ENCODE peak calls at places on chromosomes 12 and 14, in six cellular contexts. A, J, E, P, X and I are unnamed samples.

GRCh38 chr14:73240816-73241480 is 3.6 kb downstream of the PAPLN start:
- DNase-seq in A (no peak), X (no peak), E (no peak), P (no peak), J (peak; percentile 49), I (no peak)

GRCh38 chr12:58530421-58531067 is 389.8 kb downstream of the LRIG3 start:
- DNase-seq in J (no peak), P (peak; percentile 85), E (no peak), A (peak; percentile 83), X (peak; percentile 55), I (no peak)

GRCh38 chr12:66467932-66468331 is 165.6 kb downstream of the HELB start:
- DNase-seq in E (no peak), X (peak; percentile 6), J (no peak), A (peak; percentile 1), P (no peak), I (no peak)

GRCh38 chr12:53076461-53076860 is 2.7 kb downstream of the SPRYD3 start:
- DNase-seq in P (no peak), J (peak; percentile 26), X (no peak), E (no peak), A (no peak), I (no peak)

GRCh38 chr14:75132374-75133086 is 5.7 kb upstream of the NEK9 start:
- DNase-seq in E (peak; percentile 50), A (peak; percentile 89), P (peak; percentile 75), J (no peak), X (peak; percentile 89), I (peak; percentile 79)

GRCh38 chr14:104315625-104316024 is 177.2 kb downstream of the KIF26A start:
- DNase-seq in A (no peak), J (peak; percentile 12), X (no peak), P (no peak), E (no peak), I (no peak)

GRCh38 chr12:124837958-124838803 is 25.5 kb downstream of the SCARB1 start:
- DNase-seq in X (peak; percentile 98), E (no peak), A (peak; percentile 97), P (peak; percentile 98), J (no peak), I (peak; percentile 94)

GRCh38 chr14:97177016-97177415 is 379.8 kb downstream of the VRK1 start:
- DNase-seq in A (no peak), P (no peak), X (no peak), J (no peak), E (no peak), I (no peak)

DNA sequence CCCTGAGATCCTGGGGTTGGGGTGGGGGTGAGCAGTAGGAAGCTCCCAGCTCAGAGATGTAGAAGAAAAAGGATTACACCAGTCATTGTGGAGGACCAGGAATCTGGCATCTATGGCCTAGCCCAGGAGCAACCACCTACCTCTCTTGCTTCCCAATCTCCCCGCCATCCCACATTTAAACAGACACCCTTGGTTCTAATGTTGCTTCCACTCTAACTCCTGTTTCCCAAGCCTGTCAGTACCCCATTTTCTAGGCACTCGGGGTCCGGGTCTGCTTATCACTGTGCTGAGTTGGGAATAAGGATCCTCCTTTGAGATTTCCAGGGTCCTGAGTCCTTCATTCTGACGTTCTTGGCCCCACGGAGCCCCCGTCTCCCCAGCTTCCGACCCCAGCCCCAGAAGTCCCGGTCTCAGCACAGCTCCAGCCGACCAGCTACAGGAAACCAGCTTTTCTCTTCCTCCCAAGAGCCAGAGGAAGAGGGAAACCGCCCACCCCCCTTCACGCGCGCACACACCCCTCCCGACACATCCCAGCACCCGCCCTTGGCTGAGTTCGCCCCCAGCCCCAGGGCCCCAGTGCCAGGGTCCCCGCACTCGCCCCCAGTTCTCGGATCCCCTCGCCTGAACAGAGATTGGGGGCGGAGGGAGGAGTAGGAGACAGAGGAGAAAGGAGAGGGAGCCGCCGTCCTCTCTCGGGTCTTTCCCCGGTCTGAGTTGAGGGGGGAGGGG is 1.2 kb downstream of the ITGA5 start:
- DNase-seq in E (no peak), A (no peak), X (no peak), P (no peak), J (no peak), I (no peak)
- H3K4me3 ChIP-seq in E (peak overlapping the region; percentile 70), A (peak overlapping the region; percentile 94), X (peak overlapping the region; percentile 93), P (peak overlapping the region; percentile 94), J (peak overlapping the region; percentile 97), I (peak overlapping the region; percentile 93)

GRCh38 chr12:93466625-93467350 is 526 bp upstream of the MRPL42 start:
- DNase-seq in P (no peak), E (no peak), A (no peak), J (no peak), X (no peak), I (no peak)
- H3K4me3 ChIP-seq in P (peak overlapping the region; percentile 58), E (no peak overlapping the region), A (no peak overlapping the region), J (no peak overlapping the region), X (no peak overlapping the region), I (peak overlapping the region; percentile 96)

GRCh38 chr12:70929029-70929428 is 8.5 kb upstream of the PTPRR start:
- DNase-seq in X (no peak), A (no peak), E (no peak), J (no peak), P (no peak), I (no peak)

GRCh38 chr12:70927356-70927755 is 6.8 kb upstream of the PTPRR start:
- DNase-seq in X (no peak), J (no peak), P (no peak), E (no peak), A (no peak), I (no peak)

GRCh38 chr12:70920891-70921290 is 353 bp upstream of the PTPRR start:
- DNase-seq in J (no peak), E (no peak), X (no peak), A (no peak), P (no peak), I (no peak)

GRCh38 chr12:70928066-70928465 is 7.5 kb upstream of the PTPRR start:
- DNase-seq in X (no peak), A (peak; percentile 22), E (no peak), P (no peak), J (no peak), I (no peak)

GRCh38 chr12:70925542-70925941 is 5.0 kb upstream of the PTPRR start:
- DNase-seq in J (no peak), A (no peak), E (no peak), X (no peak), P (no peak), I (no peak)
- H3K4me3 ChIP-seq in J (no peak overlapping the region), A (no peak overlapping the region), E (no peak overlapping the region), X (no peak overlapping the region), P (no peak overlapping the region), I (no peak overlapping the region)

GRCh38 chr12:74499192-74499591 is 38.4 kb upstream of the ATXN7L3B start:
- DNase-seq in E (no peak), A (no peak), P (no peak), X (no peak), J (no peak), I (no peak)
- H3K4me3 ChIP-seq in E (no peak overlapping the region), A (no peak overlapping the region), P (no peak overlapping the region), X (no peak overlapping the region), J (no peak overlapping the region), I (no peak overlapping the region)

GRCh38 chr12:48979602-48980388 is 1.7 kb downstream of the WNT1 start:
- DNase-seq in A (no peak), J (peak; percentile 78), P (no peak), X (no peak), E (no peak), I (no peak)
- H3K4me3 ChIP-seq in A (peak overlapping the region; percentile 13), J (peak overlapping the region; percentile 8), P (no peak overlapping the region), X (no peak overlapping the region), E (peak overlapping the region; percentile 43), I (no peak overlapping the region)

GRCh38 chr12:2194060-2194459 is 141.3 kb downstream of the CACNA1C start:
- DNase-seq in E (no peak), J (no peak), A (no peak), P (no peak), X (no peak), I (no peak)

GRCh38 chr12:2194571-2194970 is 141.8 kb downstream of the CACNA1C start:
- DNase-seq in P (no peak), A (no peak), E (no peak), J (no peak), X (no peak), I (no peak)

GRCh38 chr12:2198542-2198941 is 145.8 kb downstream of the CACNA1C start:
- DNase-seq in J (no peak), X (no peak), P (no peak), A (no peak), E (no peak), I (no peak)

GRCh38 chr12:2195085-2195484 is 142.3 kb downstream of the CACNA1C start:
- DNase-seq in E (no peak), A (no peak), J (no peak), P (no peak), X (no peak), I (no peak)

DNA sequence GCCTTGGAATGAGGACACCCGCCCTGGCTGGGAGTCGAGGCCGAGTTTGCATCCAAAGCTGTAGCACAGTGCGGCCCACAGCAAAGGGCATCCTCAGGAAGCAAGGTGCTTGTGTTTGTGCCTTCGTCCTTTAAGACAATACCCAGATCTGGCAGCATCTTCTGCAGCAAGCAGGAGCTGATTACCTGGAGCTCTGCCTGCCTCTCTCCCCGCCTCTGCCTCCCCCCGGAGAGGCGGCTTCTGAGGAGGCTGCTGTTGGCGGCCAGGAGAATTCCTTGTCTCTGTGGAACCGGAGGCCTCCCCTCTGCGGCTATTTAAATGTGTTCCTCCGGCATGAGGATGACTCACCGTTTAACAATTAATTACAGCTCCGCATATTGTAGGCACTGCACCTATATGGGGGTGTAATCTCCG is 145.3 kb downstream of the CACNA1C start:
- DNase-seq in J (no peak), P (peak; percentile 76), X (peak; percentile 53), E (peak; percentile 100), A (peak; percentile 56), I (peak; percentile 39)
- H3K4me3 ChIP-seq in J (no peak overlapping the region), P (no peak overlapping the region), X (no peak overlapping the region), E (no peak overlapping the region), A (no peak overlapping the region), I (no peak overlapping the region)